ENCODE peak calls at places on chromosomes 5 and 9, in seven cellular contexts. H is A673, G is right lobe of liver, B is lower lobe of right lung, Y is colonic mucosa, A is suprapubic skin, V is heart left ventricle. P is an unnamed sample.

GRCh38 chr5:26236936-26237335 is 801.5 kb downstream of the CDH9 start:
- DNase-seq in H (no peak), G (no peak), B (no peak), Y (no peak), A (no peak), V (no peak), P (no peak)

GRCh38 chr5:141373673-141374317 is at the start of gene PCDHGA6:
- DNase-seq in H (peak; percentile 70), G (no peak), B (no peak), Y (no peak), A (no peak), V (no peak), P (no peak)

GRCh38 chr9:124309665-124310064 is 51.9 kb downstream of the NEK6 start:
- DNase-seq in H (peak; percentile 45), G (no peak), B (no peak), Y (no peak), A (no peak), V (no peak), P (no peak)

GRCh38 chr5:32504923-32505596 is 60.5 kb upstream of the ZFR start:
- DNase-seq in H (peak; percentile 89), G (no peak), B (no peak), Y (peak; percentile 42), A (peak; percentile 71), V (peak; percentile 63), P (no peak)

GRCh38 chr5:82641362-82641988 is 363.3 kb upstream of the RPS23 start:
- DNase-seq in H (peak; percentile 91), G (peak; percentile 86), B (no peak), Y (peak; percentile 84), A (peak; percentile 86), V (peak; percentile 70), P (no peak)

GRCh38 chr5:21820527-21820926 is 1032.6 kb downstream of the CDH12 start:
- DNase-seq in H (peak; percentile 45), G (no peak), B (no peak), Y (no peak), A (no peak), V (no peak), P (no peak)

GRCh38 chr5:133147411-133147810 is 95.6 kb downstream of the HSPA4 start:
- DNase-seq in H (no peak), G (no peak), B (no peak), Y (no peak), A (no peak), V (no peak), P (no peak)

GRCh38 chr9:33823801-33824200 is 6.8 kb downstream of the UBE2R2 start:
- DNase-seq in H (no peak), G (no peak), B (no peak), Y (no peak), A (no peak), V (no peak), P (no peak)

GRCh38 chr5:44783916-44784315 is 24.8 kb upstream of the MRPS30 start:
- DNase-seq in H (no peak), G (no peak), B (no peak), Y (no peak), A (no peak), V (no peak), P (no peak)

GRCh38 chr5:42360061-42360460 is 63.2 kb upstream of the GHR start:
- DNase-seq in H (no peak), G (no peak), B (no peak), Y (no peak), A (no peak), V (no peak), P (no peak)

GRCh38 chr5:146001544-146002185 is 65.3 kb downstream of the SH3RF2 start:
- DNase-seq in H (peak; percentile 92), G (no peak), B (no peak), Y (no peak), A (no peak), V (no peak), P (no peak)

GRCh38 chr9:103183569-103184191 is 188.5 kb downstream of the CYLC2 start:
- DNase-seq in H (no peak), G (no peak), B (no peak), Y (no peak), A (no peak), V (peak; percentile 24), P (no peak)

GRCh38 chr9:117187498-117187897 is 227.4 kb downstream of the ASTN2 start:
- DNase-seq in H (no peak), G (no peak), B (no peak), Y (no peak), A (no peak), V (no peak), P (no peak)

GRCh38 chr5:37198842-37199241 is 50.3 kb downstream of the CPLANE1 start:
- DNase-seq in H (no peak), G (no peak), B (no peak), Y (no peak), A (no peak), V (no peak), P (no peak)

GRCh38 chr9:121759996-121760395 is 108.6 kb downstream of the DAB2IP start:
- DNase-seq in H (no peak), G (no peak), B (no peak), Y (no peak), A (no peak), V (no peak), P (no peak)

GRCh38 chr9:4842213-4842612 is 49.5 kb downstream of the RCL1 start:
- DNase-seq in H (no peak), G (peak; percentile 80), B (no peak), Y (no peak), A (no peak), V (no peak), P (no peak)

DNA sequence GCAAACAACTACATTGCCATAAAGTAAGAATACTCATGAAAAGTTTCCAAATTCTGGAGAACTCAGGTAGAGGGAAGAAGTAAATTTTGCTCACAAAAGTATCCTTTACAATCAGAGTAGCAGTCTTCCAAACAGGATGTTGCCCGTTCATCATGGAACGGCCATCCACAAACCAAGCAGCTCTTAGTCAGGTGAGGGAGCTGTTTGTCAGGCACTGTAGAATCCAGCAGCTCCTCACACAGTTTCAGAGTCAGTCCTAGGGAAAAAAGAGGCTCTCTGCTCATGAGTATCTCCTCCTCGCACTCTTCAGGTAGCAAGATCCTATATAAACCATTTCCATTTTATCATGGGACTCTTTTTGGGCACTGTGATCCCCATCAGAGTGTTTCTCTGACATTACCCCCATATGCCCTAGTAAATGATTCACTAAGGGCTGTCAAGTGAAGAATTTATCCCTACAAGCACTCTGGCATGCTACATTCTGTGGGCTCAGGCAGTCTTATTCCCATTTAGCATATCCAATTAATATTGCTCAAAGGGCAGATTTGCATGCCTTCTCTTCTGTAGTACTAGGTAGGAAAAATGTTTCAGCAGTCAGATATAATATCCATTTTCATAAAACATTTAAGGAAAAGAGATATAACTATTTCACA is 97.9 kb downstream of the WDR41 start:
- DNase-seq in H (no peak), G (no peak), B (no peak), Y (no peak), A (no peak), V (no peak), P (no peak)
- TF ChIP-seq CTCF in H (no peak), G (no peak), B (no peak), Y (no peak), A (no peak), V (no peak), P (no peak)

DNA sequence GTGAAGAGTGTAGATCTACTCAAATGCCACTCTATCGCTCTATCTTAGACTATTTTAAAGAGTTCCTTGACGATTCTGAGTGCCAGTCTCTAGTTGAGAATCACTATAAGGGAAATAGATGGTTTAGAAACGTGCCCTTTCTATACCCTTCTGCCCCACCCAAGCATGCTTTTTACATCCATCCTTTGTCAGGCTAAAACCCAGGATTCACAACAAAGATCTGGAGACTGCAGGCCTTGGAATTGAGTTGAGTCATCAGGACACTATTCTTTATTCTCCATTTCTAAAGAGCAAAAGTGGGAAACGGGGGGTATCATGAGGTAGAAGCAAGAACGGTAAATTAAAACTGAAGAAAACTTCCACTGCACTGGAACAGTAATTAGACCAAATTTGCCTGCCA is 48.7 kb downstream of the ELAVL2 start:
- DNase-seq in H (no peak), G (no peak), B (no peak), Y (no peak), A (no peak), V (no peak), P (no peak)
- H3K4me1 ChIP-seq in H (no peaks in the 10 kb centered on the region), G (no peaks in the 10 kb centered on the region), B (no peaks in the 10 kb centered on the region), Y (no peaks in the 10 kb centered on the region), A (peaks cover 6% of the 10 kb centered on the region), V (no peaks in the 10 kb centered on the region), P (no peaks in the 10 kb centered on the region)

GRCh38 chr5:143080982-143081381 is 310.8 kb downstream of the ARHGAP26 start:
- DNase-seq in H (no peak), G (no peak), B (no peak), Y (no peak), A (no peak), V (no peak), P (no peak)

GRCh38 chr5:143085319-143085917 is 315.2 kb downstream of the ARHGAP26 start:
- DNase-seq in H (no peak), G (no peak), B (no peak), Y (peak; percentile 38), A (no peak), V (peak; percentile 48), P (no peak)

GRCh38 chr5:143080407-143080806 is 310.2 kb downstream of the ARHGAP26 start:
- DNase-seq in H (no peak), G (no peak), B (no peak), Y (peak; percentile 70), A (no peak), V (no peak), P (no peak)

GRCh38 chr5:143084452-143084851 is 314.3 kb downstream of the ARHGAP26 start:
- DNase-seq in H (no peak), G (no peak), B (no peak), Y (peak; percentile 76), A (no peak), V (no peak), P (no peak)

DNA sequence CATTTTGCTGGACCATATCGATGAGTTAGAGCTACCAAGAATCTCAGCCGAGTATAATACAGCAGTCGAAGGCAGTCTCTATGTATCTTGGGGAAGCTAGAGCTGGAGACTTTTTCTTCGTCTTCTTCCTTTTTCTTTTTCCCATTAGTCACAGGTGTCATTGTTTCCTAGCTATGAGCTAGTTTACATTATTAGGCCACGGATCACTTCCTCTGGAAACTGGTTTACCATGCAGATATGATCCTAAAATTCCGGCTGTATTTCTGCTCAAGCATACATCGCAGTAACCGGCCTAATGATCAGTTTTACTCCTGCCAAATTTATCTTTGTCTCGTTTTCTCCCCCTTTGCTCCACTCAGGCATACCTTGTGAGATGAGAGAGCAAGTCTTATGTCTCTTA is 312.8 kb downstream of the ARHGAP26 start:
- DNase-seq in H (no peak), G (no peak), B (no peak), Y (no peak), A (no peak), V (no peak), P (no peak)
- H3K27ac ChIP-seq in H (no peak overlapping the region), G (no peak overlapping the region), B (no peak overlapping the region), Y (no peak overlapping the region), A (no peak overlapping the region), V (no peak overlapping the region), P (no peak overlapping the region)

DNA sequence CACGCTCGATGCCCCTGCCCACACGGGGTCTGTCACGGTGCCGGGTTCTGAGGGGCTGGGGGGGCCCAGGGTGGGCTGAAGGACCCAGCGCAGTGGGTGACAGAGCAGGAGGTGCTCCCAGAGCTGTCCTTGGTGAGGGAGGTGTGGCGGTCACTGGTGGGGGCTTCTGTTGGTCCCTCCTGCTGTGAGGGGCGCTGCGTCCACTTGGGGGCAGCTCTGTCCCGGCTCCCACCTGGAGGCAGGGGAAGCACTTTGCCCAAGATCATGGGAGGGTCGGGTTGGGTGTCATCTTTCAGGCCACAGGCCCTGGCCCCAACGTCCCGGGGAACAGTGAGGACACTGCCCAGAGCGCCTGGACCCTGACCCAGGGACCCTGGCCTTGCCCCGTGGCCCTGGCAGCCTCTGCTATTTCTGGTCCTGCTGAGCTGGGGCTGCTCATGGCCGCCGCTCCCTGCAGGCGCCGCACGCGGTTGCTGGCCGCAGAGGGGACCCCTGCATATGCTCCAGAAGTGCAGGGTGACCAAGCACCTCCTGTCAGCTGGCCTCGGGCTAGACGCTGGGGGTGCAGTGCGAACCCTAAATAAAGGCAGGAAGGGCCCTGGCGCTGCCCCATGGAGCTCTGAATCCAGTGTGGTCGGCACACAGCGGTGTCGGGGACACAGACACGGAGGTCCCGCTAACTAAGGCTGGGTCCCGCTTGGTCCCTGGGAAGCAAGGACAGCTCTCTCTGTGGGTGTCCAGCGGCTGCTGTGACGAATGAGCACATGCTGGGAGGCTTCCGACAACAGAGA is 11.6 kb upstream of the RNU6ATAC start:
- DNase-seq in H (peak; percentile 68), G (peak; percentile 93), B (peak; percentile 45), Y (no peak), A (peak; percentile 64), V (peak; percentile 60), P (no peak)
- TF ChIP-seq CTCF in H (peak; percentile 13), G (peak; percentile 37), B (no peak), Y (no peak), A (no peak), V (peak; percentile 51), P (no peak)

P was measured in esophagus squamous epithelium.